ENCODE peak calls at places on chromosome X, in ten cellular contexts. H is fibroblast of lung, G is HT1080, Q is endodermal cell, A is WTC11, X is endothelial cell, U is astrocyte, T is spleen, J is H54, N is Calu3. C is an unnamed sample.

GRCh38 chrX:69031971-69032391 is 133.3 kb downstream of the PJA1 start:
- DNase-seq in H (no peak), G (peak; percentile 22), Q (peak; percentile 24), A (no peak), X (no peak), U (no peak), T (no peak), J (no peak), N (no peak), C (no peak)

GRCh38 chrX:53093748-53094583 is at the start of gene KANTR:
- DNase-seq in H (peak; percentile 94), G (peak; percentile 95), Q (peak; percentile 95), A (peak; percentile 84), X (peak; percentile 74), U (peak; percentile 90), T (peak; percentile 93), J (peak; percentile 33), N (peak; percentile 89), C (peak; percentile 85)

GRCh38 chrX:155819966-155820491 is 61.1 kb upstream of the VAMP7 start:
- DNase-seq in H (peak; percentile 88), G (peak; percentile 61), Q (peak; percentile 81), A (peak; percentile 58), X (peak; percentile 60), U (peak; percentile 75), T (no peak), J (peak; percentile 35), N (peak; percentile 73), C (peak; percentile 18)

GRCh38 chrX:17082831-17083230 is 136.4 kb downstream of the REPS2 start:
- DNase-seq in H (peak; percentile 8), G (peak; percentile 66), Q (no peak), A (no peak), X (no peak), U (no peak), T (no peak), J (no peak), N (no peak), C (peak; percentile 21)

GRCh38 chrX:139201924-139202323 is 328.6 kb upstream of the F9 start:
- DNase-seq in H (no peak), G (no peak), Q (no peak), A (no peak), X (no peak), U (no peak), T (no peak), J (no peak), N (no peak), C (no peak)

GRCh38 chrX:1534321-1535168 is 2.4 kb downstream of the P2RY8 start:
- DNase-seq in H (no peak), G (no peak), Q (peak; percentile 74), A (peak; percentile 33), X (no peak), U (no peak), T (peak; percentile 84), J (no peak), N (no peak), C (no peak)

GRCh38 chrX:23732704-23733103 is 10.4 kb downstream of the ACOT9 start:
- DNase-seq in H (no peak), G (no peak), Q (no peak), A (no peak), X (no peak), U (no peak), T (no peak), J (no peak), N (no peak), C (no peak)

GRCh38 chrX:150162141-150162540 is 201.0 kb upstream of the MAMLD1 start:
- DNase-seq in H (no peak), G (peak; percentile 75), Q (peak; percentile 18), A (no peak), X (no peak), U (no peak), T (no peak), J (peak; percentile 26), N (peak; percentile 15), C (no peak)

GRCh38 chrX:133399411-133399810 is 15.9 kb downstream of the GPC4 start:
- DNase-seq in H (no peak), G (no peak), Q (peak; percentile 52), A (no peak), X (no peak), U (no peak), T (no peak), J (no peak), N (no peak), C (no peak)

GRCh38 chrX:131677655-131678628 is 134.1 kb downstream of the OR13H1 start:
- DNase-seq in H (peak; percentile 30), G (peak; percentile 2), Q (peak; percentile 88), A (peak; percentile 65), X (peak; percentile 51), U (no peak), T (peak; percentile 79), J (peak; percentile 37), N (peak; percentile 50), C (peak; percentile 58)

GRCh38 chrX:87736576-87736975 is 219.0 kb downstream of the KLHL4 start:
- DNase-seq in H (no peak), G (no peak), Q (no peak), A (no peak), X (no peak), U (no peak), T (no peak), J (no peak), N (no peak), C (no peak)

GRCh38 chrX:15269618-15270521 is at the start of gene ASB9:
- DNase-seq in H (peak; percentile 27), G (peak; percentile 84), Q (peak; percentile 55), A (peak; percentile 9), X (no peak), U (peak; percentile 9), T (no peak), J (peak; percentile 42), N (peak; percentile 84), C (peak; percentile 23)

GRCh38 chrX:48938721-48939416 is 18.5 kb downstream of the OTUD5 start:
- DNase-seq in H (no peak), G (no peak), Q (no peak), A (no peak), X (no peak), U (no peak), T (peak; percentile 87), J (no peak), N (no peak), C (no peak)

GRCh38 chrX:15816453-15816838 is 26.2 kb downstream of the ZRSR2 start:
- DNase-seq in H (peak; percentile 21), G (no peak), Q (no peak), A (no peak), X (no peak), U (no peak), T (no peak), J (no peak), N (no peak), C (no peak)

GRCh38 chrX:36957425-36958328 is 50.5 kb upstream of the FAM47C start:
- DNase-seq in H (no peak), G (no peak), Q (peak; percentile 90), A (peak; percentile 57), X (peak; percentile 43), U (no peak), T (no peak), J (no peak), N (peak; percentile 62), C (no peak)

GRCh38 chrX:56563231-56564116 is at the start of gene UBQLN2:
- DNase-seq in H (peak; percentile 83), G (peak; percentile 61), Q (peak; percentile 87), A (peak; percentile 68), X (peak; percentile 70), U (peak; percentile 66), T (peak; percentile 93), J (no peak), N (peak; percentile 78), C (peak; percentile 40)

GRCh38 chrX:74187211-74187610 is 116.8 kb upstream of the ZCCHC13 start:
- DNase-seq in H (peak; percentile 6), G (no peak), Q (no peak), A (no peak), X (no peak), U (peak; percentile 43), T (no peak), J (no peak), N (no peak), C (no peak)

GRCh38 chrX:100085851-100086250 is 324.2 kb downstream of the PCDH19 start:
- DNase-seq in H (no peak), G (peak; percentile 1), Q (no peak), A (no peak), X (no peak), U (no peak), T (no peak), J (no peak), N (no peak), C (no peak)

GRCh38 chrX:152428089-152428488 is 23.0 kb downstream of the GABRA3 start:
- DNase-seq in H (no peak), G (peak; percentile 6), Q (peak; percentile 43), A (no peak), X (no peak), U (peak; percentile 71), T (no peak), J (peak; percentile 5), N (no peak), C (no peak)

GRCh38 chrX:134933911-134934310 is 56.9 kb upstream of the SMIM10 start:
- DNase-seq in H (no peak), G (peak; percentile 1), Q (no peak), A (no peak), X (no peak), U (no peak), T (no peak), J (peak; percentile 23), N (no peak), C (no peak)

GRCh38 chrX:1140236-1140681 is 72.2 kb downstream of the CRLF2 start:
- DNase-seq in H (no peak), G (no peak), Q (peak; percentile 78), A (no peak), X (no peak), U (no peak), T (peak; percentile 9), J (no peak), N (no peak), C (no peak)

GRCh38 chrX:98380106-98380505 is 1496.4 kb downstream of the RPA4 start:
- DNase-seq in H (no peak), G (peak; percentile 3), Q (peak; percentile 81), A (peak; percentile 52), X (no peak), U (no peak), T (no peak), J (no peak), N (no peak), C (no peak)

GRCh38 chrX:107629533-107629909 is 1.2 kb downstream of the PRPS1 start:
- DNase-seq in H (peak; percentile 38), G (peak; percentile 19), Q (peak; percentile 52), A (no peak), X (no peak), U (peak; percentile 12), T (no peak), J (no peak), N (peak; percentile 18), C (peak; percentile 17)

GRCh38 chrX:130825509-130825908 is 77.5 kb downstream of the ENOX2 start:
- DNase-seq in H (no peak), G (no peak), Q (no peak), A (no peak), X (no peak), U (no peak), T (no peak), J (no peak), N (no peak), C (no peak)

GRCh38 chrX:119552508-119552907 is 12.7 kb downstream of the STEEP1 start:
- DNase-seq in H (peak; percentile 50), G (no peak), Q (no peak), A (no peak), X (no peak), U (peak; percentile 6), T (no peak), J (no peak), N (peak; percentile 5), C (no peak)

C was measured in HuH-7.